ENCODE peak calls at places on chromosomes 7 and 10, in nine cellular contexts. P is uterus, D is WERI-Rb-1, N is mesothelial cell of epicardium, I is Calu3, K is foreskin fibroblast, S is astrocyte of the spinal cord, M is GM10248, R is colonic mucosa. B is an unnamed sample.

GRCh38 chr10:62907470-62908212 is 91.5 kb upstream of the EGR2 start:
- DNase-seq in R (no peak), S (no peak), P (no peak), K (no peak), M (peak; percentile 24), I (no peak), D (no peak), N (no peak), B (no peak)

GRCh38 chr7:82705831-82706230 is 262.3 kb upstream of the CACNA2D1 start:
- DNase-seq in D (no peak), M (no peak), I (no peak), P (no peak), K (no peak), S (no peak), R (no peak), N (no peak), B (no peak)

GRCh38 chr7:145224775-145225174 is 388.9 kb upstream of the TPK1 start:
- DNase-seq in M (no peak), S (no peak), I (no peak), R (no peak), D (no peak), K (no peak), N (no peak), P (no peak), B (no peak)

GRCh38 chr7:25979605-25980004 is 172.4 kb upstream of the NFE2L3 start:
- DNase-seq in N (no peak), M (no peak), D (no peak), I (no peak), K (no peak), R (no peak), P (no peak), S (no peak), B (no peak)

GRCh38 chr10:58782876-58783859 is 270.5 kb downstream of the BICC1 start:
- DNase-seq in S (no peak), N (no peak), M (no peak), P (no peak), R (peak; percentile 30), D (no peak), K (peak; percentile 72), I (no peak), B (no peak)

GRCh38 chr7:143434660-143435059 is 8.6 kb upstream of the TAS2R60 start:
- DNase-seq in K (peak; percentile 71), P (peak; percentile 34), D (no peak), S (peak; percentile 19), N (no peak), M (no peak), I (peak; percentile 49), R (peak; percentile 29), B (no peak)

GRCh38 chr7:24572421-24573007 is 738 bp upstream of the PALS2 start:
- DNase-seq in M (peak; percentile 18), N (no peak), S (peak; percentile 53), K (peak; percentile 46), D (peak; percentile 22), R (peak; percentile 42), I (peak; percentile 53), P (peak; percentile 41), B (no peak)

GRCh38 chr10:70902659-70903261 is 14.4 kb upstream of the PCBD1 start:
- DNase-seq in I (no peak), D (no peak), P (no peak), M (no peak), N (no peak), R (no peak), S (no peak), K (no peak), B (no peak)

GRCh38 chr10:109018892-109019507 is 904.3 kb downstream of the XPNPEP1 start:
- DNase-seq in R (no peak), S (no peak), D (no peak), M (no peak), N (no peak), P (no peak), I (no peak), K (no peak), B (no peak)

GRCh38 chr7:141685285-141686035 is 16.5 kb downstream of the DENND11 start:
- DNase-seq in N (no peak), I (no peak), M (no peak), R (no peak), D (no peak), K (no peak), S (peak; percentile 29), P (no peak), B (no peak)

GRCh38 chr10:25170627-25171026 is 4.2 kb upstream of the GPR158 start:
- DNase-seq in N (no peak), K (no peak), R (no peak), P (no peak), S (no peak), M (no peak), I (no peak), D (no peak), B (no peak)

GRCh38 chr7:37435156-37435555 is 13.5 kb downstream of the ELMO1 start:
- DNase-seq in D (no peak), P (no peak), R (no peak), I (no peak), N (no peak), M (no peak), S (no peak), K (no peak), B (no peak)

GRCh38 chr7:37432240-37432917 is 16.3 kb downstream of the ELMO1 start:
- DNase-seq in P (no peak), M (no peak), K (no peak), I (no peak), S (no peak), R (no peak), N (no peak), D (no peak), B (no peak)

GRCh38 chr7:37431413-37431812 is 17.3 kb downstream of the ELMO1 start:
- DNase-seq in D (no peak), I (no peak), N (no peak), P (no peak), M (no peak), S (no peak), K (no peak), R (no peak), B (no peak)

GRCh38 chr7:37430644-37431043 is 18.0 kb downstream of the ELMO1 start:
- DNase-seq in S (no peak), K (no peak), D (no peak), M (no peak), N (no peak), I (no peak), R (no peak), P (no peak), B (no peak)

GRCh38 chr7:37433166-37433565 is 15.5 kb downstream of the ELMO1 start:
- DNase-seq in D (peak; percentile 33), I (no peak), R (no peak), M (no peak), P (no peak), N (no peak), K (no peak), S (no peak), B (no peak)
- TF ChIP-seq CTCF in D (peak; percentile 50), I (no peak), R (no peak), M (no peak), P (no peak), N (no peak), K (no peak), S (no peak), B (no peak)

GRCh38 chr7:130084037-130084875 is 13.9 kb downstream of the KLHDC10 start:
- DNase-seq in S (no peak), R (no peak), I (no peak), M (no peak), K (no peak), N (no peak), D (no peak), P (no peak), B (no peak)
- TF ChIP-seq CTCF in S (peak; percentile 40), R (peak; percentile 34), I (no peak), M (peak; percentile 20), K (peak; percentile 16), N (peak; percentile 25), D (peak; percentile 27), P (no peak), B (no peak)

GRCh38 chr7:77782383-77782782 is 15.9 kb downstream of the TMEM60 start:
- DNase-seq in I (no peak), M (no peak), K (no peak), P (no peak), S (no peak), R (no peak), D (no peak), N (no peak), B (no peak)

GRCh38 chr7:77783540-77783939 is 14.7 kb downstream of the TMEM60 start:
- DNase-seq in M (no peak), D (no peak), N (no peak), R (no peak), P (no peak), S (no peak), I (no peak), K (no peak), B (no peak)

GRCh38 chr7:77783111-77783510 is 15.1 kb downstream of the TMEM60 start:
- DNase-seq in R (no peak), M (no peak), K (no peak), P (no peak), N (no peak), I (no peak), D (no peak), S (no peak), B (no peak)

DNA sequence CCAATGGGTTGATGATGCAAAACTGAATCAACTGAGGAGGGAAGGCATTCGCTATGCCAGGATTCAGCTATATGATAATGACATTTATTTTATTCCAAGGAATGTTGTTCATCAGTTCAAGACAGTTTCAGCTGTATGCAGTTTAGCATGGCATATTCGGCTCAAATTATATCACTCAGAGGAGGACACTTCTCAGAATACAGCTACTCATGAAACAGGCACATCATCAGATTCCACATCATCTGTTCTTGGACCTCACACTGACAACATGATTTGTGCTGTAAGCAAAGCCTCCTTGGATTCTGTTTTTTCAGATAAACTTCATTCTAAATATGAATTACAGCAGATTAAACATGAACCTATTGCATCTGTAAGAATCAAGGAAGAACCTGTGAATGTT is 19.7 kb downstream of the TMEM60 start:
- DNase-seq in S (no peak), M (no peak), D (no peak), R (no peak), K (no peak), I (no peak), N (no peak), P (no peak), B (no peak)
- TF ChIP-seq CTCF in S (no peak), M (no peak), D (no peak), R (no peak), K (no peak), I (no peak), N (no peak), P (no peak), B (no peak)

GRCh38 chr10:113053091-113053490 is 103.0 kb downstream of the TCF7L2 start:
- DNase-seq in R (no peak), S (no peak), K (no peak), N (no peak), P (no peak), I (no peak), D (no peak), M (no peak), B (no peak)

GRCh38 chr10:113053881-113054280 is 103.8 kb downstream of the TCF7L2 start:
- DNase-seq in N (no peak), S (peak; percentile 57), D (no peak), P (no peak), M (no peak), K (no peak), R (no peak), I (no peak), B (no peak)

GRCh38 chr10:113049881-113050280 is 99.8 kb downstream of the TCF7L2 start:
- DNase-seq in N (no peak), K (no peak), P (no peak), S (no peak), M (no peak), D (no peak), R (no peak), I (no peak), B (no peak)

GRCh38 chr10:113051456-113051855 is 101.4 kb downstream of the TCF7L2 start:
- DNase-seq in K (no peak), R (no peak), M (no peak), N (no peak), D (no peak), S (no peak), I (no peak), P (no peak), B (no peak)

GRCh38 chr10:113052076-113052830 is 102.2 kb downstream of the TCF7L2 start:
- DNase-seq in P (no peak), M (no peak), N (no peak), R (no peak), S (no peak), D (no peak), I (no peak), K (no peak), B (no peak)
- TF ChIP-seq CTCF in P (no peak), M (no peak), N (no peak), R (no peak), S (peak; percentile 39), D (peak; percentile 23), I (no peak), K (no peak), B (no peak)

B was measured in activated B cell treated with CpG ODN at 0.5 μM for 24 hours.